ENCODE peak calls at places on chromosome 7, in eight cellular contexts. H is CD8-positive, alpha-beta T cell; M is lower leg skin; Y is kidney epithelial cell; U is AG04450; N is activated CD8-positive, alpha-beta T cell treated with anti-CD3 and anti-CD28 coated beads for 36 hours; Z is AG09319; W is mucosa of descending colon. X is an unnamed sample.

GRCh38 chr7:26397326-26397725 is 105.7 kb downstream of the SNX10 start:
- DNase-seq in Z (no peak), W (no peak), H (no peak), N (no peak), M (no peak), U (no peak), Y (no peak), X (no peak)

GRCh38 chr7:151104411-151105235 is 18.3 kb downstream of the AGAP3 start:
- DNase-seq in W (no peak), Y (no peak), H (peak; percentile 2), M (no peak), Z (no peak), N (no peak), U (no peak), X (peak; percentile 6)

GRCh38 chr7:52648903-52649302 is 386.5 kb upstream of the POM121L12 start:
- DNase-seq in U (no peak), W (no peak), Y (no peak), N (no peak), H (no peak), Z (no peak), M (no peak), X (no peak)

GRCh38 chr7:43674559-43675436 is 54.5 kb downstream of the COA1 start:
- DNase-seq in H (no peak), Z (no peak), Y (peak; percentile 93), U (no peak), N (no peak), M (no peak), W (no peak), X (no peak)

GRCh38 chr7:14229047-14229446 is 239.6 kb upstream of the ETV1 start:
- DNase-seq in H (no peak), Y (no peak), W (no peak), N (no peak), U (no peak), Z (no peak), M (no peak), X (no peak)

GRCh38 chr7:22781230-22781711 is 41.4 kb downstream of the TOMM7 start:
- DNase-seq in W (no peak), Y (peak; percentile 21), N (no peak), Z (peak; percentile 71), M (no peak), H (no peak), U (peak; percentile 79), X (no peak)

GRCh38 chr7:134752006-134752760 is 27.3 kb upstream of the CALD1 start:
- DNase-seq in N (no peak), H (no peak), M (no peak), Y (no peak), W (no peak), Z (no peak), U (no peak), X (no peak)

GRCh38 chr7:132345730-132346129 is 230.5 kb downstream of the PLXNA4 start:
- DNase-seq in Z (no peak), Y (no peak), W (no peak), U (no peak), N (no peak), H (no peak), M (no peak), X (peak; percentile 50)

GRCh38 chr7:101875215-101875846 is 57.9 kb downstream of the CUX1 start:
- DNase-seq in M (no peak), Y (no peak), N (no peak), U (no peak), H (no peak), W (no peak), Z (no peak), X (no peak)

GRCh38 chr7:122337011-122337410 is 32.5 kb upstream of the FEZF1 start:
- DNase-seq in Y (no peak), N (no peak), W (no peak), M (no peak), H (no peak), Z (no peak), U (no peak), X (no peak)

DNA sequence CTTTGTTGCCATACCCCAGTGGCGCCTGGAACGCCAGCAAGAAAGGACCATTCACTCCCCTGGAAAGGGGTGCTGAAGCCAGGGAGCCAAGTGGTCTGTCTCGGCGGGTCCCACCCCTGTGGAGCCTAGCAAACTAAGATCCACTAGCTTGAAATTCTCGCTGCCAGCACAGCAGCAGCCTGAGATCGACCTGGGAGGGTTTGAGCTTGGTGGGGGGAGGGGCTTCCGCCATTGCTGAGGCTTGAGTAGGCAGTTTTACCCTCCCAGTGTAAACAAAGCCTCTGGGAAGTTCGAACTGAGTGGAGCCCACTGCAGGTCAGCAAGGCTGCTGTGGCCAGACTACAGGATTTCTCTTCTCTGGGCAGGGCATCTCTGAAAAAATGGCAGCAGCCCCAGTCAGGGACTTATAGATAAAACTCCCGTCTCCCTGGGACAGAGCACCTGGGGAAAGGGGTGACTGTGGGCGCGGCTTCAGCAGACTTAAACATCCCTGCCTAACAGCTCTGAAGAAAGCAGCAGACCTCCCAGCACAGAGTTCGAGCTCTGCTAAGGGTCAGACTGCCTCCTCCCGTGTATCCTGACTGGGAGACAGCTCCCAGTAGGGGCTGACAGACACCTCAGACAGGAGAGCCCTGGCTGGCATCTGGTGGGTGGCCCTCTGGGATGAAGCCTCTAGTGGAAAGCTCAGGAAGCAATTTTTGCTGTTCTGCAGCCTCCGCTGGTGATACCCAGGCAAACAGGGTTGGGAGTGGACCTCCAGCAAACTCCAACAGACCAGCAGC is 281.1 kb upstream of the SP4 start:
- DNase-seq in U (no peak), H (no peak), M (no peak), N (no peak), W (no peak), Y (no peak), Z (no peak), X (no peak)
- TF ChIP-seq CTCF in U (no peak), H (no peak), M (no peak), N (no peak), W (no peak), Y (no peak), Z (no peak), X (no peak)

GRCh38 chr7:20329389-20330175 is 1.1 kb upstream of the ITGB8 start:
- DNase-seq in Y (peak; percentile 85), H (no peak), U (no peak), Z (no peak), M (peak; percentile 88), N (peak; percentile 29), W (peak; percentile 72), X (peak; percentile 73)

GRCh38 chr7:20328692-20329091 is 2.0 kb upstream of the ITGB8 start:
- DNase-seq in Y (no peak), N (no peak), H (no peak), Z (no peak), W (no peak), M (no peak), U (no peak), X (no peak)

GRCh38 chr7:20327047-20327446 is 3.7 kb upstream of the ITGB8 start:
- DNase-seq in U (no peak), H (no peak), Y (no peak), N (no peak), W (no peak), M (no peak), Z (no peak), X (no peak)

GRCh38 chr7:20330176-20330796 is 414 bp upstream of the ITGB8 start:
- DNase-seq in H (no peak), N (peak; percentile 93), W (peak; percentile 87), Z (peak; percentile 71), Y (peak; percentile 95), M (peak; percentile 95), U (peak; percentile 84), X (peak; percentile 84)

GRCh38 chr7:20328027-20328426 is 2.7 kb upstream of the ITGB8 start:
- DNase-seq in H (no peak), Z (no peak), M (no peak), W (no peak), U (no peak), N (no peak), Y (no peak), X (no peak)
- TF ChIP-seq CTCF in H (no peak), Z (no peak), M (no peak), W (no peak), U (no peak), N (no peak), Y (no peak), X (no peak)

GRCh38 chr7:100825760-100826545 is 1.4 kb downstream of the EPHB4 start:
- DNase-seq in M (no peak), H (no peak), N (no peak), Y (no peak), W (peak; percentile 49), Z (no peak), U (no peak), X (no peak)
- TF ChIP-seq CTCF in M (no peak), H (no peak), N (no peak), Y (peak; percentile 36), W (no peak), Z (peak; percentile 59), U (peak; percentile 49), X (peak; percentile 50)

GRCh38 chr7:47940482-47941001 is 7.7 kb downstream of the PKD1L1 start:
- DNase-seq in Y (no peak), Z (no peak), U (peak; percentile 59), W (peak; percentile 79), N (no peak), M (peak; percentile 91), H (no peak), X (no peak)

GRCh38 chr7:47937711-47938573 is 10.3 kb downstream of the PKD1L1 start:
- DNase-seq in U (no peak), N (no peak), Y (no peak), Z (no peak), W (no peak), M (peak; percentile 79), H (no peak), X (no peak)

GRCh38 chr7:47939425-47940036 is 8.7 kb downstream of the PKD1L1 start:
- DNase-seq in U (no peak), M (peak; percentile 56), Z (no peak), Y (no peak), W (no peak), N (no peak), H (no peak), X (no peak)

GRCh38 chr7:47937065-47937687 is 11.1 kb downstream of the PKD1L1 start:
- DNase-seq in M (peak; percentile 52), U (no peak), N (peak; percentile 29), Y (no peak), H (no peak), Z (no peak), W (no peak), X (no peak)

GRCh38 chr7:47938574-47939165 is 9.6 kb downstream of the PKD1L1 start:
- DNase-seq in H (no peak), U (no peak), W (no peak), N (no peak), Z (no peak), Y (no peak), M (peak; percentile 67), X (no peak)
- TF ChIP-seq CTCF in H (no peak), U (peak; percentile 26), W (no peak), N (no peak), Z (no peak), Y (no peak), M (no peak), X (no peak)